ENCODE peak calls at places on chromosomes 4 and X, in ten cellular contexts. R, S, I, J, Q, L, K, N, G and W are unnamed samples.

GRCh38 chr4:94208918-94209317 is 1.3 kb downstream of the SMARCAD1 start:
- DNase-seq in R (no peak), S (no peak), I (no peak), J (no peak), Q (no peak), L (no peak), K (no peak), N (no peak), G (no peak), W (no peak)

GRCh38 chr4:101458914-101459313 is 111.6 kb upstream of the PPP3CA start:
- DNase-seq in R (no peak), S (no peak), I (peak), J (no peak), Q (no peak), L (no peak), K (no peak), N (peak), G (peak), W (no peak)

GRCh38 chrX:9466115-9466495 is 1.2 kb downstream of the TBL1X start:
- DNase-seq in R (no peak), S (no peak), I (peak), J (no peak), Q (peak), L (peak), K (no peak), N (peak), G (no peak), W (no peak)

GRCh38 chr4:170109586-170110289 is 20.0 kb upstream of the AADAT start:
- DNase-seq in R (no peak), S (no peak), I (no peak), J (no peak), Q (no peak), L (no peak), K (no peak), N (peak), G (peak), W (peak)

GRCh38 chrX:129980043-129980442 is 2.4 kb upstream of the BCORL1 start:
- DNase-seq in R (no peak), S (no peak), I (peak), J (no peak), Q (no peak), L (peak), K (no peak), N (no peak), G (no peak), W (no peak)

GRCh38 chrX:83771664-83772063 is 89.3 kb upstream of the CYLC1 start:
- DNase-seq in R (no peak), S (no peak), I (peak), J (no peak), Q (no peak), L (no peak), K (no peak), N (no peak), G (no peak), W (no peak)

GRCh38 chrX:125150231-125150630 is 169.4 kb upstream of the TEX13C start:
- DNase-seq in R (no peak), S (no peak), I (no peak), J (no peak), Q (no peak), L (no peak), K (no peak), N (no peak), G (no peak), W (no peak)

GRCh38 chr4:89551191-89551590 is 243.6 kb upstream of the GPRIN3 start:
- DNase-seq in R (no peak), S (no peak), I (no peak), J (no peak), Q (no peak), L (no peak), K (no peak), N (no peak), G (peak), W (no peak)

GRCh38 chr4:174037631-174038030 is 245.8 kb downstream of the FBXO8 start:
- DNase-seq in R (no peak), S (no peak), I (no peak), J (no peak), Q (no peak), L (no peak), K (peak), N (no peak), G (peak), W (no peak)

GRCh38 chr4:6668391-6668790 is 25.3 kb upstream of the S100P start:
- DNase-seq in R (no peak), S (no peak), I (no peak), J (no peak), Q (no peak), L (no peak), K (no peak), N (peak), G (peak), W (no peak)

GRCh38 chr4:164169591-164169990 is 584.3 kb upstream of the SMIM31 start:
- DNase-seq in R (no peak), S (no peak), I (no peak), J (no peak), Q (no peak), L (no peak), K (peak), N (no peak), G (no peak), W (no peak)

GRCh38 chr4:175339100-175339707 is 421.0 kb downstream of the ADAM29 start:
- DNase-seq in R (no peak), S (no peak), I (no peak), J (no peak), Q (no peak), L (no peak), K (no peak), N (peak), G (peak), W (no peak)

GRCh38 chr4:17447675-17448298 is 64.1 kb downstream of the QDPR start:
- DNase-seq in R (peak), S (peak), I (peak), J (no peak), Q (peak), L (peak), K (peak), N (peak), G (peak), W (peak)

GRCh38 chr4:3202836-3203820 is 45.8 kb upstream of the MSANTD1 start:
- DNase-seq in R (no peak), S (no peak), I (no peak), J (no peak), Q (no peak), L (peak), K (no peak), N (no peak), G (peak), W (no peak)

GRCh38 chrX:107654778-107655761 is 26.8 kb downstream of the PRPS1 start:
- DNase-seq in R (peak), S (no peak), I (peak), J (peak), Q (peak), L (peak), K (no peak), N (peak), G (peak), W (no peak)

GRCh38 chr4:57504139-57504538 is 394.0 kb upstream of the IGFBP7 start:
- DNase-seq in R (no peak), S (no peak), I (no peak), J (no peak), Q (no peak), L (no peak), K (no peak), N (no peak), G (no peak), W (no peak)

GRCh38 chr4:94523617-94524016 is 71.9 kb downstream of the PDLIM5 start:
- DNase-seq in R (no peak), S (no peak), I (no peak), J (no peak), Q (no peak), L (no peak), K (no peak), N (peak), G (peak), W (peak)

GRCh38 chr4:93065790-93066189 is 762.0 kb downstream of the GRID2 start:
- DNase-seq in R (no peak), S (no peak), I (no peak), J (no peak), Q (no peak), L (no peak), K (no peak), N (no peak), G (no peak), W (no peak)

GRCh38 chr4:118282692-118283091 is 70.1 kb downstream of the PRSS12 start:
- DNase-seq in R (no peak), S (no peak), I (peak), J (no peak), Q (peak), L (no peak), K (no peak), N (peak), G (peak), W (no peak)

GRCh38 chr4:72701987-72702819 is 133.2 kb upstream of the ADAMTS3 start:
- DNase-seq in R (peak), S (no peak), I (peak), J (no peak), Q (peak), L (no peak), K (peak), N (peak), G (peak), W (peak)

GRCh38 chr4:5435201-5435600 is 273.2 kb downstream of the EVC2 start:
- DNase-seq in R (no peak), S (no peak), I (no peak), J (no peak), Q (no peak), L (no peak), K (no peak), N (peak), G (no peak), W (no peak)

GRCh38 chr4:40292313-40292759 is 42.8 kb upstream of the CHRNA9 start:
- DNase-seq in R (no peak), S (no peak), I (no peak), J (no peak), Q (no peak), L (no peak), K (no peak), N (peak), G (peak), W (no peak)

GRCh38 chrX:9369802-9370291 is 95.0 kb upstream of the TBL1X start:
- DNase-seq in R (no peak), S (no peak), I (no peak), J (no peak), Q (no peak), L (no peak), K (no peak), N (no peak), G (no peak), W (no peak)

GRCh38 chr4:170193496-170193895 is 103.7 kb upstream of the AADAT start:
- DNase-seq in R (no peak), S (no peak), I (no peak), J (no peak), Q (no peak), L (no peak), K (no peak), N (no peak), G (no peak), W (no peak)

GRCh38 chr4:24778427-24779225 is 16.7 kb upstream of the SOD3 start:
- DNase-seq in R (no peak), S (no peak), I (no peak), J (no peak), Q (no peak), L (no peak), K (no peak), N (peak), G (peak), W (no peak)

GRCh38 chrX:24693453-24694202 is at the start of gene POLA1:
- DNase-seq in R (peak), S (peak), I (peak), J (peak), Q (peak), L (peak), K (peak), N (peak), G (peak), W (peak)

GRCh38 chr4:21645776-21646175 is 302.8 kb downstream of the KCNIP4 start:
- DNase-seq in R (no peak), S (no peak), I (no peak), J (no peak), Q (no peak), L (no peak), K (no peak), N (no peak), G (no peak), W (no peak)

GRCh38 chr4:772118-772517 is 53.8 kb downstream of the CPLX1 start:
- DNase-seq in R (no peak), S (no peak), I (no peak), J (no peak), Q (no peak), L (no peak), K (no peak), N (no peak), G (peak), W (peak)

GRCh38 chrX:20743054-20743453 is 476.3 kb upstream of the RPS6KA3 start:
- DNase-seq in R (no peak), S (no peak), I (no peak), J (no peak), Q (no peak), L (no peak), K (no peak), N (no peak), G (no peak), W (no peak)

GRCh38 chr4:158938462-158939044 is 164.3 kb upstream of the RAPGEF2 start:
- DNase-seq in R (no peak), S (no peak), I (no peak), J (no peak), Q (no peak), L (no peak), K (no peak), N (peak), G (no peak), W (no peak)

GRCh38 chr4:3307486-3307885 is 14.7 kb downstream of the RGS12 start:
- DNase-seq in R (no peak), S (no peak), I (no peak), J (no peak), Q (no peak), L (peak), K (no peak), N (no peak), G (no peak), W (no peak)

GRCh38 chr4:165077034-165077578 is 23.4 kb downstream of the TRIM75 start:
- DNase-seq in R (no peak), S (no peak), I (no peak), J (no peak), Q (no peak), L (no peak), K (no peak), N (no peak), G (no peak), W (no peak)

GRCh38 chrX:18899796-18900380 is 84.0 kb downstream of the PHKA2 start:
- DNase-seq in R (no peak), S (no peak), I (peak), J (no peak), Q (no peak), L (no peak), K (no peak), N (peak), G (peak), W (peak)

GRCh38 chr4:105208556-105208955 is 61.9 kb downstream of the TET2 start:
- DNase-seq in R (no peak), S (no peak), I (no peak), J (no peak), Q (no peak), L (no peak), K (no peak), N (no peak), G (no peak), W (no peak)

GRCh38 chr4:104334410-104334809 is 160.3 kb downstream of the CXXC4 start:
- DNase-seq in R (no peak), S (no peak), I (no peak), J (no peak), Q (no peak), L (no peak), K (no peak), N (no peak), G (no peak), W (no peak)

GRCh38 chr4:6239486-6239885 is 30.2 kb upstream of the WFS1 start:
- DNase-seq in R (no peak), S (no peak), I (no peak), J (no peak), Q (no peak), L (peak), K (no peak), N (no peak), G (no peak), W (no peak)

GRCh38 chr4:68498413-68499007 is 51.2 kb downstream of the TMPRSS11E start:
- DNase-seq in R (peak), S (no peak), I (peak), J (peak), Q (peak), L (peak), K (peak), N (peak), G (peak), W (peak)